ENCODE peak calls at places on chromosomes 11 and 22, in four cellular contexts. X, H, Y and W are unnamed samples.

GRCh38 chr11:93888026-93888425 is 37.6 kb upstream of the VSTM5 start:
- DNase-seq in X (no peak), H (no peak), Y (no peak), W (no peak)

GRCh38 chr11:121419839-121420238 is 32.3 kb upstream of the SORL1 start:
- DNase-seq in X (no peak), H (no peak), Y (no peak), W (no peak)

GRCh38 chr11:86176165-86176884 is 68.2 kb upstream of the EED start:
- DNase-seq in X (no peak), H (no peak), Y (peak; percentile 41), W (no peak)

GRCh38 chr22:35477911-35478582 is 62.6 kb upstream of the RASD2 start:
- DNase-seq in X (no peak), H (peak; percentile 70), Y (peak; percentile 70), W (no peak)

GRCh38 chr11:12765428-12765827 is 91.2 kb downstream of the TEAD1 start:
- DNase-seq in X (no peak), H (peak; percentile 57), Y (no peak), W (no peak)

GRCh38 chr22:44918166-44918924 is 91.5 kb downstream of the PHF21B start:
- DNase-seq in X (no peak), H (no peak), Y (no peak), W (peak; percentile 31)

GRCh38 chr22:34055525-34056200 is 135.4 kb upstream of the LARGE1 start:
- DNase-seq in X (no peak), H (no peak), Y (no peak), W (no peak)

GRCh38 chr11:116511684-116512083 is 261.1 kb downstream of the BUD13 start:
- DNase-seq in X (no peak), H (no peak), Y (no peak), W (no peak)

GRCh38 chr22:25696763-25697710 is 45.0 kb upstream of the MYO18B start:
- DNase-seq in X (no peak), H (no peak), Y (no peak), W (no peak)

GRCh38 chr11:27120211-27120610 is 79.6 kb downstream of the BBOX1 start:
- DNase-seq in X (no peak), H (no peak), Y (peak; percentile 46), W (no peak)

GRCh38 chr11:120184946-120185677 is 25.7 kb upstream of the OAF start:
- DNase-seq in X (no peak), H (peak; percentile 79), Y (peak; percentile 80), W (no peak)

GRCh38 chr11:72579816-72580647 is 94.2 kb downstream of the PDE2A start:
- DNase-seq in X (no peak), H (no peak), Y (no peak), W (peak; percentile 26)

GRCh38 chr11:110524227-110524626 is 94.5 kb downstream of the FDX1 start:
- DNase-seq in X (no peak), H (no peak), Y (peak; percentile 97), W (no peak)

GRCh38 chr11:70732493-70733206 is 334.3 kb downstream of the CTTN start:
- DNase-seq in X (no peak), H (no peak), Y (peak; percentile 29), W (no peak)

GRCh38 chr11:70733327-70734325 is 335.3 kb downstream of the CTTN start:
- DNase-seq in X (no peak), H (no peak), Y (no peak), W (no peak)

GRCh38 chr11:70730411-70730810 is 332.1 kb downstream of the CTTN start:
- DNase-seq in X (no peak), H (no peak), Y (no peak), W (no peak)

GRCh38 chr11:70729949-70730348 is 331.6 kb downstream of the CTTN start:
- DNase-seq in X (no peak), H (no peak), Y (no peak), W (no peak)

GRCh38 chr11:70731670-70732492 is 333.6 kb downstream of the CTTN start:
- DNase-seq in X (no peak), H (no peak), Y (no peak), W (no peak)
- H3K9me3 ChIP-seq in X (no peaks in the 10 kb centered on the region), H (no peaks in the 10 kb centered on the region), Y (no peaks in the 10 kb centered on the region), W (no peaks in the 10 kb centered on the region)

DNA sequence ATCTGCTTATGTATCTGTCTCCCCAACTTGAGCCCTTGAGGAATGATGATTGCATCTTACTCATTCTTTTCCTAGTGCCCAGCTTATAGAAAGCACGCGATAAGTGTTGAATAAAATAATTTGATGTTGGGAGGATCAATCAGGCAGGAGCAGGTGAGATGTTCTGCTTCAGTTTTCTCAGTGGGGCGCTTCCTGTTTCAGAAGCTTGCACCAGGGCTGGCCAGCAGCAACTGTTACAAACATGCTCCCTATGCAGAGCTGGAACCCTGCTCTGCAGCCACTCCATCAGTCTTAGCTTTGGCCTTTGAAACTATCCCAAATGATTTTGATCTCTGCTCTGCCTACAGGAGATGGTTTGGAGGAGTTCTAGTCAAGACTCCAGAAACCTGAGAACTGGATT is 3.9 kb downstream of the ENDOD1 start:
- DNase-seq in X (no peak), H (no peak), Y (peak; percentile 19), W (no peak)
- H3K4me1 ChIP-seq in X (peaks cover 39% of the 10 kb centered on the region), H (peaks cover 55% of the 10 kb centered on the region), Y (peaks cover 33% of the 10 kb centered on the region), W (peaks cover 20% of the 10 kb centered on the region)

DNA sequence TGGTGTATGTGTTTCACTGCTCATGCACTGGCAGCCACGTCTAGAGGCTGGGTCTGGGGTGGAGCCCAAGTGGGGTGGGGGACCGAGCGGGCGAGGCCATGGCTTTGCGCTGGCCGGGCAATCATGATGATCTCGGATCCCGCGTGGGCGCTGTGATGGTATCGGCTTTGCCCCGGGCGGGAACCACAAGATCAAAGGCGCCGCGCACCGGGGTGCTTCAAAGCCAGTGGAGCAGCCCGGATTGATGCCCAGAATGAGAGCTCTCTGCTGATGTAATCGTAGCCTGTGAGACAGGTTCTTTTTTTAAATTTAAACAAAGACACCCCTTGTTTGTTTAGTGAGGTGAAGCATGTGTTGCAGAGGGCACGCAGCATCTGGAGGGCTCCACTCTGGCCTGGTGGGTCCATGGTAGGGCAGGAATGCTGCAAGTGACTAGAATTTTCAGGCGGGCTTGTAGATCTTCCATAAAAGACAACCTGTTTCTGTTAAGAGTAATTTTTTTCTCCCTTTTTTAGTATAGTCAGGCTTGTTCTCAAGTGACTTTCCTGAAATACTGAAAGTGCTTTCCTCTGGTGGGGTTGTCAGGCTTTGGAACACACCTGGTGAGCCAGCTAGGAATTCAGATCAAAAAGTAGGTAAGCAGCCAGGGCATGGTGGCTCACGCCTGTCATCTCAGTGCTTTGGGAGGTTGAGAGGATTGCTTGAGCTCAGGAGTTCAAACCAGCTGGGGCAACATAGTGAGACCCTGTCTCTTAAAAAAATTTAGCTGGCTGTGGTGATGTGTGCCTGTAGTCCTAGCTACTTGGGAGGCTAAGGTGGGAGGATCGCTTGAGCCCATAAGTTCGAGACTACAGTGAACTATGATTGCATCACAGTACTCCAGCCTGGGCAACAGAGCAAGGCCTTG is 40.7 kb downstream of the ZNRF3 start:
- DNase-seq in X (no peak), H (no peak), Y (no peak), W (no peak)
- H3K9me3 ChIP-seq in X (no peaks in the 10 kb centered on the region), H (no peaks in the 10 kb centered on the region), Y (no peaks in the 10 kb centered on the region), W (no peaks in the 10 kb centered on the region)

GRCh38 chr11:59401262-59401552 is 25.0 kb downstream of the OR5A2 start:
- DNase-seq in X (no peak), H (no peak), Y (no peak), W (no peak)

GRCh38 chr11:59403546-59403945 is 22.7 kb downstream of the OR5A2 start:
- DNase-seq in X (no peak), H (no peak), Y (no peak), W (no peak)

DNA sequence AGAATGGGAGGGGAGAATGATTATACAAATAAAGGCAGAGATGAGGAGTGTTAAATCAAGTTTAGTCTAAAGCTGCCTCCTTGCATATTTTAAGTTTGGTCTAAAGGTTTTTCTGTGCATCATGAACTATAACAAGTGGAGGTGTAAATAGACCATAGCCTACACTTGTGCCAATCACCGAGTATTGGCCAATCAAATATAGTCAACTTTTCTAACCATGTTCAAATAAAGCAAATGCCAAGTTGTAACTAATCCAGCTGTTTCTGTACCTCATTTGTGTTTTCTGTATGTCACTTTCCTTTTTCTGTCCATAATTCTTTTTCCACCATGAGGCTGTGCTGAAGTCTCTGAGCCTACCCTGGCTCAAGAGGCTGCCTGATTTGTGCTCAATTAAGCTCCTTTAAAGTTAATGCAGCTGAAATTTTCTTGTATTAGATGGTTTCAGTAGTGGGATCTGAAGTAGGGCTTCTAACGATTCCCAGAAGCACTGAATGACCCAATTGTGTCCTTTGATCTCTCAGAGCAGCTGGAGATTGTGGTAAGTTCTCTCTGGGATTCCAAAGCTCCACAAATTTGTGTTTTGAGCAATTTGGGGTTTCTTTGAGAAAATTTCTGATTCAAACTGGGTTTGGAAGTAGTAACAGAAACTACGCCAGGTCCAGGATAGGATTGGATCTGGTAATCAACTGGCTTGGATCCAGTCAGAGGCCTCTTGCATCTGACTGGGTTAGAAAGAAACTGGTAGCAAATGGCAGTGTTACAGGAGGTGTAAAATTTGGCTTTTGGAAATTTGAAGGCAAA is 25.6 kb downstream of the OR5A2 start:
- DNase-seq in X (no peak), H (no peak), Y (no peak), W (no peak)
- H3K4me1 ChIP-seq in X (no peaks in the 10 kb centered on the region), H (no peaks in the 10 kb centered on the region), Y (no peaks in the 10 kb centered on the region), W (no peaks in the 10 kb centered on the region)

DNA sequence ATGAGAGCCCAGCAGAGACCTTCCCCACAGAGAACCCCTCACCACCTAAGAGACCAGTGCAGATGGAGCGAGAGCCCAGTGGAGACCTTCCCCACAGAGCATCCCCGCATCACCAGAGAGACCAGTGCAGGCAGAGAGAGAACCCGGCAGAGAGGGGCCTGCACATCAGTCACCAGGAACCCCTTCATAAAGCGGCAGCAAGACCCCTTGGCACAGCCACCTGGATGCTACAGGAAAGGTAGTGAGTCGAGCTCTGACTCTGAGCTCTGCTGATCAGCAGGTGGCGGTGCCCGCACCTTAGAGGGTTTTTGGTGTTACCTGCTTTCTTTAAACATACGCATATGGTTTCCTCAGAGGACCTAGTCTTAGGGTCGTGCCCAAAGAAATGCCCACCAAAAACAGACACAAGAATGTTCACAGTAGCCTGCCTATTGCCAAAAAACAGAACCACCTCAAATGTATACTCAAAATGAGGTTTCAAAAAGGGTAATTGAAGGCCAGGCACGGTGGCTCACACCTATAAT is 678.7 kb downstream of the BRD1 start:
- DNase-seq in X (no peak), H (no peak), Y (no peak), W (no peak)
- H3K9me3 ChIP-seq in X (no peaks in the 10 kb centered on the region), H (no peaks in the 10 kb centered on the region), Y (peaks cover 3% of the 10 kb centered on the region), W (no peaks in the 10 kb centered on the region)

GRCh38 chr11:75273331-75273988 is 32.9 kb downstream of the TPBGL start:
- DNase-seq in X (no peak), H (no peak), Y (no peak), W (peak; percentile 32)

GRCh38 chr11:75273989-75274391 is 33.4 kb downstream of the TPBGL start:
- DNase-seq in X (no peak), H (no peak), Y (no peak), W (peak; percentile 36)

GRCh38 chr11:75276696-75277095 is 36.1 kb downstream of the TPBGL start:
- DNase-seq in X (no peak), H (no peak), Y (no peak), W (peak; percentile 4)

GRCh38 chr11:75277211-75277805 is 36.7 kb downstream of the TPBGL start:
- DNase-seq in X (no peak), H (no peak), Y (no peak), W (peak; percentile 20)

DNA sequence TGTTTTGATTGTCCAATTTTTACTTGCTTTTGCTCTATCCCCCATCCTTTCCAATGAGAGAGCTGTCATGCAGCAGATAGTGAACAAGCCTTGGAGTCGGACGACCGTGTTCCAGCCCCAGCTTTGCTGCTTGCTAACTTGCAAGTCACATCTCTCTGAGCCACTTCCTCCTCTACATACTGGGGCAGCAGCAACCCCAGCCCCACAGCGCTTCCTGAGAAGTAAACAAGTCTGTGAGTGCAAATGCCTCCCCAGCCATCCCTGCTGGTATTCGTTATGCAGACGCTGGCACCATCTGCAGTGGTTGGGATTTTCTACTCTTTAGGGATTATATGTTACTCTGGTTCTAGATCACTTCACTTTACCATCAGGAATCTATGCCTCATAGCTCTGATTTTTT is 35.0 kb downstream of the TPBGL start:
- DNase-seq in X (peak; percentile 83), H (peak; percentile 49), Y (no peak), W (peak; percentile 31)
- H3K4me1 ChIP-seq in X (peaks cover 42% of the 10 kb centered on the region), H (peaks cover 14% of the 10 kb centered on the region), Y (no peaks in the 10 kb centered on the region), W (no peaks in the 10 kb centered on the region)